ENCODE peak calls at places on chromosomes 11 and 22, in nine cellular contexts. D is AG04450, H is OCI-LY7, S is tibial artery, Z is fibroblast of lung, Y is PC-3, F is body of pancreas, X is aorta, L is lower lobe of right lung. I is an unnamed sample.

GRCh38 chr11:597166-597725 is 18.5 kb downstream of the IRF7 start:
- DNase-seq in H (no peak), Y (no peak), S (no peak), F (no peak), X (no peak), D (no peak), Z (no peak), L (no peak), I (no peak)

GRCh38 chr22:17057959-17058814 is 26.6 kb upstream of the IL17RA start:
- DNase-seq in H (peak), L (peak), Y (peak), S (peak), X (no peak), D (peak), F (peak), Z (peak), I (peak)

GRCh38 chr11:59765068-59765770 is 10.0 kb downstream of the STX3 start:
- DNase-seq in D (no peak), L (no peak), Z (no peak), F (no peak), S (no peak), Y (no peak), X (no peak), H (no peak), I (no peak)

GRCh38 chr22:41508770-41509170 is 35.5 kb downstream of the POLR3H start:
- DNase-seq in L (no peak), Y (no peak), S (peak), H (no peak), F (no peak), Z (no peak), D (no peak), X (no peak), I (no peak)

GRCh38 chr11:8832571-8833260 is 78.3 kb upstream of the AKIP1 start:
- DNase-seq in L (peak), D (peak), F (no peak), Y (peak), S (no peak), H (peak), X (no peak), Z (peak), I (no peak)

GRCh38 chr22:48701296-48702030 is 1126.2 kb downstream of the BRD1 start:
- DNase-seq in Y (no peak), H (no peak), D (no peak), X (no peak), Z (no peak), F (no peak), L (peak), S (no peak), I (no peak)

GRCh38 chr11:58576792-58577440 is 1.3 kb upstream of the LPXN start:
- DNase-seq in L (no peak), Y (peak), D (no peak), X (no peak), Z (peak), S (no peak), F (no peak), H (peak), I (no peak)

GRCh38 chr22:28410050-28410816 is 269.4 kb downstream of the TTC28 start:
- DNase-seq in X (no peak), H (no peak), D (no peak), Y (no peak), L (no peak), S (no peak), F (no peak), Z (peak), I (no peak)

GRCh38 chr11:77497368-77497767 is 23.5 kb upstream of the PAK1 start:
- DNase-seq in Y (no peak), H (no peak), X (no peak), L (no peak), S (no peak), Z (no peak), D (no peak), F (no peak), I (no peak)

GRCh38 chr11:58742981-58743880 is 11.5 kb upstream of the GLYAT start:
- DNase-seq in D (no peak), H (peak), L (no peak), Y (no peak), F (no peak), Z (no peak), S (no peak), X (no peak), I (no peak)

GRCh38 chr11:103322861-103323260 is 213.6 kb downstream of the DYNC2H1 start:
- DNase-seq in H (no peak), Y (no peak), X (no peak), D (no peak), Z (peak), L (no peak), S (no peak), F (no peak), I (no peak)

GRCh38 chr11:26779466-26779865 is 57.6 kb upstream of the SLC5A12 start:
- DNase-seq in Y (no peak), X (no peak), H (no peak), D (no peak), F (no peak), L (no peak), S (no peak), Z (no peak), I (no peak)

GRCh38 chr11:124882339-124883071 is 15.2 kb downstream of the ROBO4 start:
- DNase-seq in X (no peak), H (no peak), S (peak), L (no peak), Z (no peak), F (no peak), D (no peak), Y (no peak), I (no peak)

GRCh38 chr22:48320048-48320655 is 1507.5 kb downstream of the BRD1 start:
- DNase-seq in F (no peak), Y (no peak), S (peak), D (no peak), X (no peak), Z (no peak), L (no peak), H (no peak), I (no peak)

GRCh38 chr11:94732617-94733292 is 35.4 kb upstream of the AMOTL1 start:
- DNase-seq in F (no peak), Z (peak), L (peak), Y (peak), S (no peak), H (no peak), D (peak), X (no peak), I (no peak)

GRCh38 chr11:125923012-125923579 is 18.8 kb downstream of the DDX25 start:
- DNase-seq in L (no peak), Y (peak), X (no peak), F (peak), H (peak), Z (peak), S (no peak), D (peak), I (peak)

GRCh38 chr11:96095884-96096301 is 172.0 kb upstream of the MTMR2 start:
- DNase-seq in F (peak), S (no peak), H (no peak), X (no peak), D (no peak), Z (no peak), L (no peak), Y (peak), I (peak)

GRCh38 chr11:65645710-65646109 is 7.8 kb downstream of the SIPA1 start:
- DNase-seq in S (no peak), F (no peak), Y (no peak), X (no peak), H (no peak), Z (peak), L (no peak), D (no peak), I (no peak)

GRCh38 chr11:46808804-46809431 is 37.2 kb downstream of the CKAP5 start:
- DNase-seq in F (no peak), Y (peak), X (no peak), L (no peak), S (no peak), D (no peak), Z (peak), H (peak), I (no peak)

GRCh38 chr11:102476812-102477211 is 24.2 kb upstream of the TMEM123 start:
- DNase-seq in S (no peak), D (no peak), L (no peak), Z (no peak), Y (peak), H (peak), F (peak), X (no peak), I (no peak)

GRCh38 chr11:68889948-68890446 is 13.6 kb downstream of the MRPL21 start:
- DNase-seq in Z (peak), X (peak), H (no peak), L (no peak), S (peak), F (peak), Y (no peak), D (peak), I (no peak)

GRCh38 chr11:27329867-27330632 is 33.0 kb downstream of the CCDC34 start:
- DNase-seq in D (no peak), X (no peak), Y (no peak), S (no peak), Z (no peak), F (no peak), H (no peak), L (no peak), I (no peak)

GRCh38 chr11:75265851-75266531 is 25.4 kb downstream of the TPBGL start:
- DNase-seq in X (no peak), D (no peak), S (peak), Y (no peak), F (no peak), Z (peak), L (peak), H (peak), I (no peak)

GRCh38 chr11:119347242-119347641 is 737 bp upstream of the MFRP start:
- DNase-seq in D (no peak), L (no peak), S (no peak), Y (no peak), Z (no peak), H (no peak), X (peak), F (no peak), I (no peak)

GRCh38 chr11:119486016-119486415 is 63.0 kb upstream of the THY1 start:
- DNase-seq in D (no peak), Z (no peak), X (no peak), F (no peak), H (no peak), L (no peak), S (no peak), Y (no peak), I (no peak)

GRCh38 chr11:1837171-1838076 is 1.4 kb upstream of the TNNI2 start:
- DNase-seq in L (peak), X (peak), Z (peak), Y (peak), S (no peak), F (peak), D (no peak), H (peak), I (no peak)

GRCh38 chr11:94786264-94787126 is 18.3 kb downstream of the AMOTL1 start:
- DNase-seq in D (no peak), S (no peak), X (no peak), Y (peak), L (no peak), H (peak), F (no peak), Z (peak), I (no peak)

GRCh38 chr11:44885065-44885777 is 65.5 kb downstream of the TP53I11 start:
- DNase-seq in L (no peak), Z (no peak), X (no peak), D (no peak), F (no peak), Y (no peak), H (no peak), S (no peak), I (no peak)

GRCh38 chr22:19495562-19496323 is 16.0 kb downstream of the CDC45 start:
- DNase-seq in X (no peak), Z (peak), S (no peak), D (no peak), H (peak), Y (peak), L (no peak), F (no peak), I (no peak)

GRCh38 chr11:66292543-66293332 is 1.0 kb downstream of the TMEM151A start:
- DNase-seq in L (no peak), Y (no peak), D (no peak), X (no peak), S (no peak), F (no peak), H (no peak), Z (no peak), I (no peak)

GRCh38 chr22:45207981-45208664 is 32.6 kb downstream of the KIAA0930 start:
- DNase-seq in S (peak), F (peak), Y (peak), H (no peak), D (peak), L (no peak), Z (peak), X (peak), I (peak)
- H3K27ac ChIP-seq in S (no peak), F (no peak), Y (peak), H (no peak), D (peak), L (no peak), Z (no peak), X (no peak), I (no peak)

GRCh38 chr22:26327306-26327705 is 101.8 kb upstream of the ASPHD2 start:
- DNase-seq in H (no peak), F (no peak), Y (no peak), Z (no peak), X (no peak), S (no peak), D (no peak), L (no peak), I (no peak)

GRCh38 chr22:26325641-26326040 is 103.4 kb upstream of the ASPHD2 start:
- DNase-seq in F (no peak), Y (no peak), D (no peak), S (no peak), L (no peak), Z (no peak), X (no peak), H (no peak), I (no peak)

GRCh38 chr22:26324150-26324549 is 104.9 kb upstream of the ASPHD2 start:
- DNase-seq in D (no peak), L (no peak), Y (no peak), Z (no peak), H (no peak), X (no peak), F (no peak), S (no peak), I (no peak)

GRCh38 chr22:26328221-26328620 is 100.8 kb upstream of the ASPHD2 start:
- DNase-seq in S (no peak), Y (no peak), X (no peak), L (no peak), H (no peak), F (no peak), D (no peak), Z (no peak), I (no peak)

DNA sequence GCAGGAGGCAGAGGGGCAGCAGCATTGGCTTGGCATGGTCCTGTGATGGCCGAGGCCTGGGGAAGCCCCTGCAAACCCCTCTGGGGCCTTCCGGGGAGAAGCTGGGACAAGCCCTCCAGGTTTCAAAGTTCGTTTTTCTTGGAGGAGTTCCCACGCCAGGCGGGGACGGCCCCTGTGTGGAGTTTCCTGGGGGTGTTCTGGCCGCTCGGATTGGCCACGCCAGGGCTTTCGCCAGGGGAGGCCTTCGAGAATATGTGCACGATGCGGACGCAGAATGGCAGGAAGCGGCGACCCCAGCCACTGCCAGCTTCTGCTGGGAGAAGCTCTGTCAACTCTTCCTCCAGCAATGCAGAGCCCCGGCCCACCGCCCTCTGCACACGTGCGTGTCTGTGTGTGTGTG is 102.3 kb upstream of the ASPHD2 start:
- DNase-seq in H (no peak), L (no peak), S (no peak), F (no peak), Z (no peak), Y (no peak), D (no peak), X (no peak), I (no peak)
- H3K27ac ChIP-seq in H (no peak), L (no peak), S (no peak), F (no peak), Z (no peak), Y (no peak), D (no peak), X (no peak), I (no peak)

GRCh38 chr22:31136711-31137110 is 3.6 kb downstream of the PLA2G3 start:
- DNase-seq in H (no peak), Z (no peak), L (no peak), S (no peak), F (no peak), X (no peak), Y (no peak), D (no peak), I (no peak)
- H3K27ac ChIP-seq in H (no peak), Z (no peak), L (no peak), S (no peak), F (no peak), X (no peak), Y (no peak), D (no peak), I (no peak)

DNA sequence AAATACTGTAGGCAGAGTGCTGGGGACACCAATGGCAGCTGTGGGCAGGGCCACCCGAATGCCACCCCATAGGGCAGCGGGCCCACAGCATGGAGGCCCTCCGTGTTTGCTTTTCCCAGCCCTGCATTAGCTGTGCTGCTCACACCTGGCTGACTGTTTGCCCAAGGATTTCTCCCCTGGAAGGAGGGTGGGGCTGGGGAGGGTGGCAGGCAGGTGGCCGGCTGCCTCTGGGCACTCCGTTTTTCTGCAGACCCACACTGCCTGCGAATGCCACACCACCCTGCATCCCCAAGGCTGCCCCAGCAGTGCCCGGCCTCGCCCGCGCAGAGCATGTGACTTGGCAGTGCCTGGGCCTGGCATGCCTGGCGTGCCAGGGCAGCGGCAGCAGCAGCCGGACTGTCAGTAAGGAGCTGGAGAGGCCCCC is 19.6 kb downstream of the DAGLA start:
- DNase-seq in Y (peak), S (no peak), F (peak), X (no peak), L (no peak), D (no peak), Z (no peak), H (no peak), I (no peak)
- H3K27ac ChIP-seq in Y (peak), S (no peak), F (peak), X (no peak), L (peak), D (no peak), Z (no peak), H (no peak), I (peak)

DNA sequence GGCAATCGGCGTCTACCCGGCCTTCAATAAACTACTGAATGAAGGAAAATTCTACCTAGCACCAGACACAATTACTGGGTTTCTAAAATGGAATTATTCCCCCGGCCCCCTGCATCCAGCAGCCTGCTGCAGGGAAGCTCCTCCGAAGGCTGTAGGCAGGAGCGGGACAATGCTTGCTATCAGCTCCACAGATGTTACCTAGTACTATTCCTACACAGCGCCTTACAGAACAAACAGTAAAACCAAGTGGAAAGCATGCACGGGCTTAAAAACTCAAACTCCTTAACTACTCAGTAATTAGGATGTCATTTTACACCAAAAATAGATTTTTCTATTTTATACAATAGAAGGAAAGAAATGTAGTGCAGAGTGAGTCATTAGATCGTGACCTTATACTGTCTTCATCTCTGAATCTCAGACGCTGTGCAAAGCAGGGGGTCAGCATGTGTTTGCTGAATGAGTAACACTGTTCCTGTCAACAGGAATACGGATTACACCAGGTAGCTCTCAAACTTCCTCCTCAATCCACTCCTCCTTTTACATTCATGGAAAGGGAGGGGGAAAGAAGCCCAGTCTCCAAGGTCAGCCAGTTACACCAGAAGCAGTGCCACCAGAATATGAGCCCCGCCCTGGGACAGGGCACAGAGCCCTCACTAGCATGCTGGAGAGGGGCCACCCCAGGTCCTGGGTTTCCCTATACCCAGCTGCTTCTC is 74.9 kb downstream of the PACSIN2 start:
- DNase-seq in S (peak), Y (peak), Z (peak), H (no peak), F (peak), L (peak), X (peak), D (peak), I (no peak)
- H3K27ac ChIP-seq in S (peak), Y (peak), Z (peak), H (no peak), F (peak), L (peak), X (peak), D (peak), I (peak)

I was measured in epithelial cell of prostate.